ENCODE peak calls at places on chromosomes 6 and 20, in eight cellular contexts. H is activated T-cell treated with anti-CD3 and anti-CD28 coated beads for 1 hour; W is stimulated activated effector memory CD8-positive, alpha-beta T cell treated with anti-CD3 and anti-CD28 coated beads, Interleukin-12 subunit alpha, Interleukin-12 subunit beta, amount 100 ng/mL, for 72 hours; D is AG09319; M is prostate gland; R is breast epithelium; A is GDM1; V is HuH-7.5. B is an unnamed sample.
A peak's percentile ranks its signal among the peaks of the same experiment; 100 is the strongest.

GRCh38 chr6:162973975-162974374 is 246.2 kb downstream of the PACRG start:
- DNase-seq in H (no peak), W (no peak), D (no peak), M (no peak), R (no peak), A (no peak), V (no peak), B (no peak)

GRCh38 chr6:168871535-168872106 is 382.0 kb downstream of the THBS2 start:
- DNase-seq in H (no peak), W (no peak), D (no peak), M (peak; percentile 19), R (no peak), A (no peak), V (no peak), B (no peak)

GRCh38 chr6:111606620-111607115 is 990 bp upstream of the TRAF3IP2 start:
- DNase-seq in H (no peak), W (no peak), D (no peak), M (no peak), R (no peak), A (no peak), V (no peak), B (no peak)

GRCh38 chr6:44133003-44133931 is 5.9 kb downstream of the TMEM63B start:
- DNase-seq in H (no peak), W (no peak), D (no peak), M (peak; percentile 52), R (peak; percentile 66), A (no peak), V (peak; percentile 68), B (no peak)

GRCh38 chr20:16541226-16541625 is 32.0 kb downstream of the KIF16B start:
- DNase-seq in H (no peak), W (no peak), D (no peak), M (no peak), R (no peak), A (no peak), V (no peak), B (no peak)

GRCh38 chr20:35854697-35855434 is 83.1 kb downstream of the PHF20 start:
- DNase-seq in H (no peak), W (no peak), D (no peak), M (no peak), R (no peak), A (no peak), V (no peak), B (no peak)

GRCh38 chr6:44263357-44264100 is 1.8 kb downstream of the NFKBIE start:
- DNase-seq in H (no peak), W (peak; percentile 76), D (no peak), M (no peak), R (no peak), A (no peak), V (peak; percentile 61), B (no peak)

GRCh38 chr6:130890531-130890950 is 63.3 kb downstream of the SMLR1 start:
- DNase-seq in H (no peak), W (no peak), D (peak; percentile 32), M (no peak), R (no peak), A (no peak), V (no peak), B (no peak)

GRCh38 chr6:154457881-154458284 is 52.6 kb downstream of the CNKSR3 start:
- DNase-seq in H (no peak), W (no peak), D (no peak), M (peak; percentile 83), R (no peak), A (no peak), V (no peak), B (no peak)

GRCh38 chr6:138970856-138971425 is 17.1 kb downstream of the REPS1 start:
- DNase-seq in H (no peak), W (no peak), D (peak; percentile 23), M (no peak), R (no peak), A (no peak), V (no peak), B (no peak)

GRCh38 chr6:148166339-148166949 is 176.2 kb upstream of the SASH1 start:
- DNase-seq in H (no peak), W (no peak), D (peak; percentile 16), M (peak; percentile 22), R (no peak), A (no peak), V (no peak), B (no peak)

GRCh38 chr20:41361757-41362747 is 4.6 kb downstream of the EMILIN3 start:
- DNase-seq in H (no peak), W (no peak), D (no peak), M (no peak), R (no peak), A (no peak), V (no peak), B (no peak)

GRCh38 chr6:53302678-53303360 is 45.9 kb downstream of the ELOVL5 start:
- DNase-seq in H (no peak), W (no peak), D (no peak), M (no peak), R (no peak), A (no peak), V (no peak), B (peak; percentile 28)

GRCh38 chr6:52603000-52603795 is 26.3 kb upstream of the TRAM2 start:
- DNase-seq in H (no peak), W (no peak), D (no peak), M (no peak), R (no peak), A (no peak), V (no peak), B (no peak)

GRCh38 chr6:56524891-56525703 is 117.6 kb downstream of the DST start:
- DNase-seq in H (no peak), W (no peak), D (peak; percentile 88), M (no peak), R (no peak), A (no peak), V (no peak), B (no peak)

GRCh38 chr6:7881765-7882500 is 28.7 kb downstream of the TXNDC5 start:
- DNase-seq in H (no peak), W (no peak), D (no peak), M (no peak), R (no peak), A (no peak), V (no peak), B (no peak)

GRCh38 chr20:31595654-31596411 is 9.3 kb upstream of the ID1 start:
- DNase-seq in H (no peak), W (no peak), D (peak; percentile 95), M (no peak), R (peak; percentile 72), A (no peak), V (no peak), B (no peak)